ENCODE peak calls at places on chromosomes 4 and X, in eight cellular contexts. W, I, H, T, B, O, N and V are unnamed samples.

GRCh38 chr4:118753096-118753495 is 67.9 kb downstream of the METTL14 start:
- DNase-seq in W (no peak), I (no peak), H (no peak), T (no peak), B (no peak), O (no peak), N (no peak), V (no peak)

GRCh38 chr4:42655248-42655647 is 1.7 kb downstream of the ATP8A1 start:
- DNase-seq in W (no peak), I (no peak), H (no peak), T (no peak), B (no peak), O (no peak), N (no peak), V (no peak)

GRCh38 chrX:39445336-39445735 is 644.1 kb downstream of the MID1IP1 start:
- DNase-seq in W (peak; percentile 48), I (peak; percentile 19), H (peak; percentile 6), T (no peak), B (peak; percentile 15), O (no peak), N (no peak), V (peak; percentile 16)

GRCh38 chr4:6470502-6471302 is 1.7 kb downstream of the PPP2R2C start:
- DNase-seq in W (peak; percentile 66), I (peak; percentile 45), H (peak; percentile 36), T (peak; percentile 63), B (peak; percentile 49), O (peak; percentile 51), N (peak; percentile 7), V (peak; percentile 59)

GRCh38 chr4:68271851-68272756 is 26.6 kb upstream of the TMPRSS11B start:
- DNase-seq in W (peak; percentile 45), I (peak; percentile 10), H (peak; percentile 79), T (no peak), B (peak; percentile 4), O (no peak), N (peak; percentile 73), V (peak; percentile 67)

GRCh38 chr4:152534541-152535231 is 1.2 kb downstream of the FBXW7 start:
- DNase-seq in W (peak; percentile 61), I (peak; percentile 62), H (peak; percentile 21), T (peak; percentile 18), B (peak; percentile 17), O (peak; percentile 48), N (no peak), V (peak; percentile 25)

GRCh38 chr4:12146349-12146748 is 717.7 kb upstream of the HS3ST1 start:
- DNase-seq in W (peak; percentile 43), I (no peak), H (peak; percentile 39), T (no peak), B (no peak), O (no peak), N (no peak), V (no peak)

GRCh38 chrX:77003956-77004355 is 443.2 kb upstream of the FGF16 start:
- DNase-seq in W (no peak), I (no peak), H (no peak), T (no peak), B (no peak), O (no peak), N (no peak), V (no peak)

GRCh38 chrX:124211312-124211942 is 121.0 kb upstream of the TEX13D start:
- DNase-seq in W (peak; percentile 50), I (peak; percentile 9), H (peak; percentile 20), T (no peak), B (peak; percentile 15), O (no peak), N (peak; percentile 3), V (peak; percentile 51)

GRCh38 chr4:67327245-67327860 is 217.9 kb downstream of the CENPC start:
- DNase-seq in W (peak; percentile 82), I (peak; percentile 70), H (peak; percentile 74), T (peak; percentile 18), B (peak; percentile 49), O (peak; percentile 12), N (peak; percentile 42), V (peak; percentile 78)

GRCh38 chr4:152102184-152103000 is 341.6 kb upstream of the GATB start:
- DNase-seq in W (no peak), I (no peak), H (no peak), T (no peak), B (no peak), O (no peak), N (peak; percentile 92), V (no peak)

GRCh38 chrX:49209434-49210251 is 9.7 kb upstream of the SYP start:
- DNase-seq in W (no peak), I (no peak), H (no peak), T (no peak), B (no peak), O (no peak), N (no peak), V (no peak)

GRCh38 chr4:100428051-100428450 is 89.8 kb downstream of the EMCN start:
- DNase-seq in W (no peak), I (no peak), H (peak; percentile 82), T (no peak), B (peak; percentile 29), O (no peak), N (peak; percentile 45), V (peak; percentile 93)

GRCh38 chrX:41870719-41871151 is 52.6 kb downstream of the CASK start:
- DNase-seq in W (no peak), I (no peak), H (no peak), T (no peak), B (peak; percentile 49), O (no peak), N (no peak), V (no peak)

GRCh38 chr4:1984406-1985191 is 24.2 kb downstream of the NELFA start:
- DNase-seq in W (no peak), I (no peak), H (no peak), T (no peak), B (no peak), O (peak; percentile 9), N (no peak), V (no peak)

GRCh38 chr4:76902233-76902890 is 4.4 kb upstream of the SOWAHB start:
- DNase-seq in W (no peak), I (no peak), H (no peak), T (no peak), B (no peak), O (no peak), N (no peak), V (no peak)

GRCh38 chr4:147853706-147854105 is 121.8 kb downstream of the ARHGAP10 start:
- DNase-seq in W (no peak), I (no peak), H (no peak), T (no peak), B (no peak), O (no peak), N (peak; percentile 79), V (no peak)

GRCh38 chr4:154490589-154491340 is 834 bp downstream of the DCHS2 start:
- DNase-seq in W (peak; percentile 57), I (peak; percentile 31), H (no peak), T (peak; percentile 44), B (no peak), O (peak; percentile 36), N (no peak), V (no peak)

GRCh38 chr4:11748169-11748872 is 319.6 kb upstream of the HS3ST1 start:
- DNase-seq in W (no peak), I (no peak), H (peak; percentile 88), T (no peak), B (no peak), O (no peak), N (peak; percentile 87), V (peak; percentile 78)

GRCh38 chr4:71445819-71446218 is 107.0 kb downstream of the SLC4A4 start:
- DNase-seq in W (no peak), I (no peak), H (no peak), T (no peak), B (no peak), O (no peak), N (no peak), V (no peak)

GRCh38 chrX:110002300-110003166 is at the start of gene TMEM164:
- DNase-seq in W (peak; percentile 81), I (peak; percentile 61), H (peak; percentile 84), T (peak; percentile 84), B (peak; percentile 85), O (peak; percentile 85), N (peak; percentile 66), V (peak; percentile 70)

GRCh38 chr4:38656111-38656510 is 7.9 kb upstream of the KLF3 start:
- DNase-seq in W (no peak), I (no peak), H (no peak), T (no peak), B (no peak), O (no peak), N (no peak), V (no peak)

GRCh38 chrX:119266364-119266995 is 30.4 kb downstream of the PGRMC1 start:
- DNase-seq in W (peak; percentile 14), I (peak; percentile 10), H (peak; percentile 28), T (no peak), B (peak; percentile 25), O (no peak), N (peak; percentile 12), V (peak; percentile 37)

GRCh38 chrX:106955004-106955772 is 35.0 kb downstream of the CLDN2 start:
- DNase-seq in W (no peak), I (no peak), H (peak; percentile 28), T (no peak), B (no peak), O (no peak), N (peak; percentile 48), V (no peak)

GRCh38 chr4:153142700-153143438 is 61.4 kb upstream of the TRIM2 start:
- DNase-seq in W (peak; percentile 83), I (peak; percentile 65), H (peak; percentile 80), T (peak; percentile 65), B (peak; percentile 75), O (peak; percentile 71), N (peak; percentile 73), V (peak; percentile 79)

GRCh38 chr4:166308589-166308988 is 435.6 kb downstream of the TLL1 start:
- DNase-seq in W (no peak), I (no peak), H (no peak), T (no peak), B (no peak), O (no peak), N (no peak), V (peak; percentile 33)
- TF ChIP-seq CTCF in W (no peak), I (no peak), H (no peak), T (no peak), B (no peak), O (no peak), N (no peak), V (no peak)

GRCh38 chr4:183602444-183603102 is 56.4 kb downstream of the RWDD4 start:
- DNase-seq in W (no peak), I (no peak), H (peak; percentile 44), T (no peak), B (no peak), O (no peak), N (peak; percentile 33), V (peak; percentile 30)
- TF ChIP-seq CTCF in W (peak; percentile 43), I (no peak), H (peak; percentile 44), T (no peak), B (no peak), O (peak; percentile 41), N (peak; percentile 44), V (peak; percentile 22)

GRCh38 chr4:137226900-137227299 is 305.4 kb downstream of the PCDH18 start:
- DNase-seq in W (peak; percentile 27), I (peak; percentile 9), H (peak; percentile 36), T (no peak), B (peak; percentile 8), O (no peak), N (peak; percentile 16), V (peak; percentile 49)
- TF ChIP-seq CTCF in W (peak; percentile 49), I (peak; percentile 49), H (peak; percentile 49), T (no peak), B (no peak), O (no peak), N (peak; percentile 28), V (peak; percentile 34)

DNA sequence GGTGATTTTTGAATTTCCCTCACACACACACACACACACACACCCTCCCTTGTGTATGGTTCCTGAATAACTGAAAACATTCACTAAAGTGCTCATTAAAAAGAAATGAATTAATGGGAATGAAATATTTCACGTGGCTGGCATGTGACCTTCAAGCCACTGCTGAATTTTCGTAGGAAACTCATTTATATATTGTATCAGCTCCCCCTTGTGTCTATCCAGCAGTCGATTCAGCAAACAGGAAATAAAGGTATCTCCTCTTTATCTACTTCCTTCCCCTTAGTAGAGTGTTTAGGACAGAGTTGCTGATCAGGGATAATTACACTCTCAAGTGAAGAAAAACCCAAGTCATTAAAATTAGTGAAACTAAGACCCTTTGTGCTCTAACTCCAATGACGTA is 912.6 kb upstream of the LCORL start:
- DNase-seq in W (no peak), I (no peak), H (no peak), T (no peak), B (no peak), O (no peak), N (no peak), V (peak; percentile 25)
- TF ChIP-seq CTCF in W (peak; percentile 33), I (no peak), H (no peak), T (no peak), B (no peak), O (no peak), N (peak; percentile 16), V (peak; percentile 15)